ENCODE peak calls at places on chromosomes 16 and 17, in nine cellular contexts. H, Q, L, R, S, B, P, O and K are unnamed samples.

GRCh38 chr17:33981713-33982601 is 273.1 kb upstream of the CCL2 start:
- DNase-seq in H (no peak), Q (no peak), L (no peak), R (no peak), S (no peak), B (peak; percentile 14), P (no peak), O (no peak), K (no peak)

GRCh38 chr17:80792373-80792781 is 199.3 kb upstream of the CHMP6 start:
- DNase-seq in H (peak; percentile 30), Q (no peak), L (no peak), R (peak; percentile 30), S (peak; percentile 41), B (no peak), P (no peak), O (no peak), K (no peak)

GRCh38 chr17:4488989-4489595 is 9.6 kb upstream of the SPNS2 start:
- DNase-seq in H (peak; percentile 84), Q (no peak), L (peak; percentile 36), R (no peak), S (no peak), B (no peak), P (no peak), O (no peak), K (no peak)

GRCh38 chr16:29806096-29806579 is at the start of gene MAZ:
- DNase-seq in H (no peak), Q (peak; percentile 74), L (peak; percentile 89), R (no peak), S (no peak), B (no peak), P (no peak), O (no peak), K (no peak)

GRCh38 chr16:749010-749409 is 8.2 kb upstream of the CIAO3 start:
- DNase-seq in H (no peak), Q (no peak), L (no peak), R (peak; percentile 67), S (peak; percentile 35), B (no peak), P (no peak), O (no peak), K (no peak)

GRCh38 chr16:58378401-58378800 is 13.9 kb upstream of the GINS3 start:
- DNase-seq in H (no peak), Q (no peak), L (no peak), R (peak; percentile 28), S (no peak), B (no peak), P (no peak), O (no peak), K (no peak)

GRCh38 chr17:75693500-75694481 is 26.7 kb downstream of the SAP30BP start:
- DNase-seq in H (peak; percentile 92), Q (no peak), L (peak; percentile 63), R (peak; percentile 79), S (no peak), B (no peak), P (peak; percentile 77), O (no peak), K (peak; percentile 94)

GRCh38 chr16:3094289-3095027 is 4.6 kb downstream of the ZSCAN10 start:
- DNase-seq in H (peak; percentile 48), Q (peak; percentile 39), L (no peak), R (peak; percentile 25), S (peak; percentile 29), B (peak; percentile 63), P (peak; percentile 53), O (peak; percentile 77), K (no peak)

GRCh38 chr16:79317521-79317920 is 283.0 kb downstream of the MAF start:
- DNase-seq in H (no peak), Q (no peak), L (no peak), R (no peak), S (no peak), B (no peak), P (no peak), O (no peak), K (no peak)

GRCh38 chr17:42200702-42201101 is 6.4 kb upstream of the GHDC start:
- DNase-seq in H (no peak), Q (no peak), L (no peak), R (no peak), S (no peak), B (no peak), P (no peak), O (no peak), K (no peak)

GRCh38 chr17:49859991-49860953 is 12.4 kb upstream of the TAC4 start:
- DNase-seq in H (no peak), Q (no peak), L (no peak), R (no peak), S (no peak), B (no peak), P (no peak), O (no peak), K (no peak)

GRCh38 chr17:78010759-78011158 is 52.3 kb downstream of the TNRC6C start:
- DNase-seq in H (no peak), Q (no peak), L (no peak), R (no peak), S (no peak), B (no peak), P (no peak), O (no peak), K (no peak)

GRCh38 chr17:65674246-65675045 is 113.0 kb upstream of the AXIN2 start:
- DNase-seq in H (no peak), Q (no peak), L (no peak), R (no peak), S (no peak), B (no peak), P (no peak), O (no peak), K (no peak)

GRCh38 chr16:53434436-53435065 is at the start of gene RBL2:
- DNase-seq in H (peak; percentile 95), Q (peak; percentile 72), L (peak; percentile 28), R (peak; percentile 81), S (peak; percentile 13), B (peak; percentile 56), P (peak; percentile 86), O (peak; percentile 91), K (peak; percentile 15)